ENCODE peak calls at places on chromosomes 12 and 14, in four cellular contexts. B, Y, R and A are unnamed samples.

GRCh38 chr14:36652542-36653201 is 9.0 kb upstream of the PAX9 start:
- DNase-seq in B (no peak), Y (no peak), R (no peak), A (no peak)

GRCh38 chr12:95763809-95764253 is 26.7 kb downstream of the NTN4 start:
- DNase-seq in B (peak; percentile 26), Y (no peak), R (peak; percentile 80), A (no peak)

GRCh38 chr14:49966304-49966809 is 73.5 kb downstream of the ARF6 start:
- DNase-seq in B (no peak), Y (no peak), R (peak; percentile 87), A (peak; percentile 65)

GRCh38 chr12:52086944-52087835 is 7.7 kb downstream of the SMIM41 start:
- DNase-seq in B (no peak), Y (no peak), R (no peak), A (no peak)

GRCh38 chr12:133204264-133204603 is 22.9 kb downstream of the ZNF268 start:
- DNase-seq in B (no peak), Y (no peak), R (no peak), A (no peak)

GRCh38 chr14:37202812-37203211 is 5.1 kb downstream of the MIPOL1 start:
- DNase-seq in B (no peak), Y (no peak), R (no peak), A (no peak)

GRCh38 chr14:103090481-103091020 is 4.0 kb upstream of the EXOC3L4 start:
- DNase-seq in B (no peak), Y (no peak), R (no peak), A (no peak)

GRCh38 chr14:57293851-57294837 is 25.4 kb downstream of the AP5M1 start:
- DNase-seq in B (no peak), Y (no peak), R (no peak), A (no peak)

GRCh38 chr14:91875515-91876286 is 8.4 kb upstream of the TC2N start:
- DNase-seq in B (no peak), Y (no peak), R (no peak), A (peak; percentile 46)

GRCh38 chr14:68727315-68728078 is 65.4 kb downstream of the ZFP36L1 start:
- DNase-seq in B (no peak), Y (no peak), R (no peak), A (no peak)

GRCh38 chr12:47730341-47730744 is 5.1 kb upstream of the ENDOU start:
- DNase-seq in B (no peak), Y (no peak), R (no peak), A (peak; percentile 61)

DNA sequence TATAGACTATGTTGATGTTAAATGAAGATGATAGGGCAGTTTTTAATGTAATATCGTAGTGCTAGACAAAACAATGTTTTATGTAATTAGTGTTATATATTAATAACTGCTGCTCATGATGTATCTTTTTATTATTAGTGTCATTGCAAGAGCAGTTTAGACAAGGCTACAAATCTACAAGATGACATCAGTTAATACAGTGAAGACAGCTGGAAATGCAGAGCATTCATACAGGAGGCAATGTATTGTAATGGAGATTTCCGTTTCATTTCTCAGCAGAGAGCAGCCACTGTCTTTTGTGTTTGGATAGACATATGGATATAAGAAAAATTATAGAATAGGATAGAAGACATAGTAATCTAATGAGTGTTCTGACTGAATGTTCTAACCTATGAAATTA is 178.0 kb downstream of the FOXG1 start:
- DNase-seq in B (no peak), Y (no peak), R (no peak), A (no peak)
- TF ChIP-seq EP300 in B (no peak), Y (no peak), R (no peak), A (no peak)

GRCh38 chr14:32078794-32079663 is 1.9 kb downstream of the ARHGAP5 start:
- DNase-seq in B (no peak), Y (no peak), R (peak; percentile 24), A (no peak)

GRCh38 chr14:32078030-32078793 is 1.1 kb downstream of the ARHGAP5 start:
- DNase-seq in B (peak; percentile 47), Y (peak; percentile 69), R (peak; percentile 49), A (peak; percentile 46)

GRCh38 chr14:32075636-32076277 is 1.3 kb upstream of the ARHGAP5 start:
- DNase-seq in B (peak; percentile 33), Y (peak; percentile 84), R (peak; percentile 32), A (no peak)

GRCh38 chr14:32076278-32077080 is 625 bp upstream of the ARHGAP5 start:
- DNase-seq in B (peak; percentile 89), Y (peak; percentile 98), R (peak; percentile 97), A (peak; percentile 95)

DNA sequence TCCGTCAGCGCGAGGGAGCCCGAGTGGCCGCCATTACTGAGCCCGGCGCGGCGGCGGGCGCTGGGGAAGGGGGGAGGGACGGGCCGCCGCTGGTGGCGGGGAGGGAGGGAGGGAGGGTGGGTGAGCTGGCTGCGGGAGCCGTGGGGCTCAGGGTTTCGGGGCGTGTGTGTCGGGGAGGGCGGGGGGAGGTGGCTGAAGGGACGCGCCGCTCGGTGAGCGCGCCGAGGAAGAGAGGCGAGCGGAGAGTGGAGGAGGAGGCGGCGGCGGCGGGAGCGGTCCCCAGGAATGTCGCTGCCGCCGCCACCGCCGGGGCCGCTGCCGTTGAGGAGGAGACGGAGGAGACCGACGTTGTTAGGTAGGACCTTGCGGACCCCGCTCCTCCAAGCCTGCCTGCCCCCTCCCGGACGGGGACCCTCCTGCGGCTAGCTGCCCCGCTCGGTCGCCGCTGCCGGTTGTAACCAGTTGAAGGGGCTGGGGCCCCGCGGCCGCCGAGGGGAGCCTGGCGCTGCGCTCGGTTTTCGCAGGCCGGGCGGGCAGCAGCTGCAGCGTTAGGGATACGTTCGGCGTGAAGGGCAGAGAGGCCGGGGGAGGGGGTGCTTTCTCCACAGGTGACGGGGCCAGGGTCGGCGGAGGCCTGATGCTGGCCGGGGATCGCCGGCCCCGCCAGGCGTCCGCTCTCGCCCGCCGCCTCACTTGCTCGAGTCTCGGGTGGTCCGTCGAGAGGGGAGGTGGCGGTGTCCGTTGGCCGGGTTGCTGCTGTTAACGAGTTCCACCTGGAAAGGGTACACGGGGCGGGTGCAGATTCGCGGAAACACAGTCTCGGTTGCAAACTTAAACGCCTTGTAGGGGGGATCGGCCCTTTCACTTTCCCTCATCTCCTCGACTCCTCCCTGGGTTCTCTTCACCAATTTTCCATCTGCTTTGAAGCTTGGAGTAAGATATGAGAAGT is at the start of gene ARHGAP5:
- DNase-seq in B (no peak), Y (peak; percentile 82), R (peak; percentile 39), A (peak; percentile 27)
- TF ChIP-seq EP300 in B (no peak), Y (no peak), R (no peak), A (no peak)

DNA sequence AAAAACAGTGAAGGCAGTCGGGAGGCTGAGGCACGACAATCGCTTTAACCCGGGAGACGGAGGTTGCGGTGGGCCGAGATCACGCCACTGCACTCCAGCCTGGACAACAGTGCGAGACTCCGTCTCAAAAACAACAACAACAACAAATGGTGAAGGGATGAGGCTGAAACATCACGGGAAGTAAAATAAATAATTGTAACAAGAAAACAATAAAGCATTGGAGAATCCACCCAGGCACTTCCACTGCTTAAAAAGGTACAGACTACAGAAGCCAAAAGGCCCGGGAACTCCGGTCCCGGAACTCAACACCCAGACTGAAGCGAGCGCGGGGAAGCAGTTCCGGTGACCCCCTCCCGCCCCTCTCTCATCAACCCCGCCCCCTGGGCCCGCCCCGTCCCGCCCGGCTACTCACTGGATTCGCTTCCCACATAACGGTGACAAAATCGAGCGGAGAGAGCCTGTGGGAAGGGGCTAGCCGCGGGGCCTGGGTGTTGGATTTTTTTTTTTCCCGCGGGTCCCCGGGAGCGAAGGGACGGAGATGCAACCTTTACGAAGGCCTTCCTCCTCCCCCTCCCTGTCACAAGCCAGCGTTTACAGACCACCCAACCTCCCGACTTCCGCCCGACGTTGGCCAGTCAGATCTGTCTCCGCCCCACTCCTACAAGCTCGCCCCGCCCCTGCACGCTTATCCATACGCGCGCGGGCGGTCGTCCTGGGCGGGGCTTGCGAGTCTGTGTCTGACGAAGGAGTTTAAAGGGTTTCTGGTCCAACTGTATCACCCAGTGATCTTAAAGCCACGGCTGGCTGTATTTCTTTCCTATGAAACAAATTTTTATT is at the start of gene PARP11:
- DNase-seq in B (peak; percentile 97), Y (peak; percentile 99), R (peak; percentile 98), A (peak; percentile 97)
- TF ChIP-seq EP300 in B (no peak), Y (no peak), R (no peak), A (no peak)

GRCh38 chr12:75977952-75978671 is 53.5 kb downstream of the PHLDA1 start:
- DNase-seq in B (peak; percentile 78), Y (peak; percentile 75), R (peak; percentile 100), A (peak; percentile 56)
- TF ChIP-seq EP300 in B (peak; percentile 76), Y (no peak), R (peak; percentile 99), A (no peak)